ENCODE peak calls at places on chromosomes 2 and 18, in nine cellular contexts. H, K, B, E, G, U, M, R and F are unnamed samples.

GRCh38 chr18:76518073-76518472 is 23.0 kb upstream of the ZNF516 start:
- DNase-seq in R (no peak), K (peak), U (no peak), B (peak), M (no peak), H (no peak), E (no peak), G (no peak), F (no peak)

GRCh38 chr18:3451989-3452749 is 2.2 kb downstream of the TGIF1 start:
- DNase-seq in E (peak), K (peak), M (peak), U (peak), G (peak), H (peak), R (peak), B (no peak), F (peak)

GRCh38 chr18:72848534-72849237 is 19.1 kb downstream of the NETO1 start:
- DNase-seq in H (no peak), G (no peak), M (peak), E (no peak), B (no peak), U (no peak), K (no peak), R (no peak), F (no peak)

GRCh38 chr18:48994044-48994651 is 43.4 kb upstream of the SMAD7 start:
- DNase-seq in M (no peak), H (no peak), E (no peak), K (peak), G (no peak), U (no peak), R (peak), B (no peak), F (no peak)

GRCh38 chr18:43883886-43884285 is 606.6 kb upstream of the SYT4 start:
- DNase-seq in U (no peak), K (no peak), B (no peak), R (no peak), H (no peak), E (no peak), M (no peak), G (no peak), F (no peak)

GRCh38 chr2:79437416-79438281 is 75.2 kb upstream of the CTNNA2 start:
- DNase-seq in K (peak), B (no peak), M (peak), E (no peak), R (no peak), H (no peak), G (no peak), U (peak), F (no peak)

GRCh38 chr18:78624646-78625279 is 354.9 kb upstream of the SALL3 start:
- DNase-seq in H (no peak), E (no peak), G (peak), K (no peak), U (peak), M (peak), R (no peak), B (no peak), F (no peak)

GRCh38 chr18:46868171-46868921 is 49.0 kb downstream of the PIAS2 start:
- DNase-seq in U (no peak), B (no peak), M (peak), R (no peak), K (no peak), E (no peak), G (no peak), H (no peak), F (no peak)

GRCh38 chr2:158994920-158995676 is 26.7 kb downstream of the TANC1 start:
- DNase-seq in G (no peak), K (peak), R (peak), E (peak), H (no peak), U (no peak), B (peak), M (peak), F (no peak)

GRCh38 chr2:196088209-196088608 is 19.6 kb upstream of the DNAH7 start:
- DNase-seq in B (peak), R (no peak), M (no peak), E (no peak), U (no peak), G (no peak), K (peak), H (no peak), F (no peak)